ENCODE peak calls at places on chromosomes 13 and 19, in eight cellular contexts. P is tibial nerve; X is endodermal cell; J is fibroblast of lung; H is AG10803; B is CD8-positive, alpha-beta T cell; C is lower lobe of right lung; U is astrocyte of the spinal cord. M is an unnamed sample.

GRCh38 chr13:26473571-26474230 is 83.8 kb upstream of the WASF3 start:
- DNase-seq in P (no peak), X (peak), J (no peak), H (no peak), B (no peak), C (no peak), U (no peak), M (no peak)

GRCh38 chr13:98798849-98799645 is 46.6 kb upstream of the SLC15A1 start:
- DNase-seq in P (no peak), X (no peak), J (peak), H (peak), B (no peak), C (no peak), U (peak), M (peak)

GRCh38 chr13:25738797-25739196 is 313.0 kb downstream of the SHISA2 start:
- DNase-seq in P (no peak), X (no peak), J (no peak), H (no peak), B (no peak), C (no peak), U (no peak), M (no peak)

GRCh38 chr19:18946918-18947317 is 5.9 kb upstream of the HOMER3 start:
- DNase-seq in P (no peak), X (no peak), J (no peak), H (no peak), B (no peak), C (no peak), U (no peak), M (no peak)

GRCh38 chr19:47274891-47275865 is 493 bp downstream of the INAFM1 start:
- DNase-seq in P (no peak), X (peak), J (no peak), H (peak), B (no peak), C (peak), U (peak), M (no peak)

GRCh38 chr13:30290812-30291436 is 16.4 kb downstream of the KATNAL1 start:
- DNase-seq in P (no peak), X (no peak), J (peak), H (no peak), B (no peak), C (no peak), U (no peak), M (no peak)

GRCh38 chr13:112558696-112559418 is 29.1 kb downstream of the TUBGCP3 start:
- DNase-seq in P (no peak), X (no peak), J (no peak), H (no peak), B (no peak), C (no peak), U (no peak), M (no peak)

GRCh38 chr13:106114981-106115554 is 420.4 kb downstream of the EFNB2 start:
- DNase-seq in P (no peak), X (no peak), J (peak), H (peak), B (no peak), C (no peak), U (peak), M (peak)

GRCh38 chr13:98999635-98999952 is 21.7 kb upstream of the DOCK9 start:
- DNase-seq in P (no peak), X (peak), J (peak), H (no peak), B (no peak), C (no peak), U (no peak), M (peak)

GRCh38 chr13:99009987-99010551 is 32.2 kb upstream of the DOCK9 start:
- DNase-seq in P (no peak), X (no peak), J (no peak), H (no peak), B (no peak), C (no peak), U (no peak), M (no peak)

GRCh38 chr19:2962018-2962670 is 15.2 kb upstream of the TLE6 start:
- DNase-seq in P (no peak), X (peak), J (peak), H (peak), B (peak), C (no peak), U (peak), M (peak)

GRCh38 chr19:709965-710714 is 1.4 kb downstream of the PALM start:
- DNase-seq in P (peak), X (no peak), J (no peak), H (no peak), B (no peak), C (no peak), U (no peak), M (no peak)

GRCh38 chr19:34193439-34193838 is 21.1 kb downstream of the LSM14A start:
- DNase-seq in P (no peak), X (no peak), J (no peak), H (no peak), B (no peak), C (no peak), U (no peak), M (no peak)

GRCh38 chr13:54356849-54357248 is 1328.2 kb downstream of the OLFM4 start:
- DNase-seq in P (no peak), X (no peak), J (no peak), H (no peak), B (no peak), C (no peak), U (no peak), M (no peak)

GRCh38 chr19:38384209-38385027 is 3.4 kb downstream of the GGN start:
- DNase-seq in P (no peak), X (peak), J (peak), H (no peak), B (no peak), C (no peak), U (peak), M (peak)

GRCh38 chr19:9323919-9324583 is at the start of gene ZNF559:
- DNase-seq in P (peak), X (peak), J (peak), H (peak), B (peak), C (peak), U (peak), M (peak)
- TF ChIP-seq CTCF in P (peak), X (peak), J (peak), H (peak), B (peak), C (peak), U (peak), M (peak)

GRCh38 chr19:37304190-37304883 is 66.6 kb upstream of the ZNF527 start:
- DNase-seq in P (no peak), X (peak), J (peak), H (no peak), B (no peak), C (peak), U (no peak), M (no peak)
- H3K4me3 ChIP-seq in P (peak), X (peak), J (no peak), H (peak), B (no peak), C (peak), U (peak), M (peak)

GRCh38 chr19:32649751-32650150 is 25.2 kb downstream of the ANKRD27 start:
- DNase-seq in P (no peak), X (no peak), J (no peak), H (no peak), B (no peak), C (no peak), U (no peak), M (no peak)

GRCh38 chr19:32652893-32653625 is 21.9 kb downstream of the ANKRD27 start:
- DNase-seq in P (no peak), X (no peak), J (peak), H (peak), B (no peak), C (peak), U (peak), M (peak)

GRCh38 chr19:32653626-32653968 is 21.4 kb downstream of the ANKRD27 start:
- DNase-seq in P (no peak), X (no peak), J (no peak), H (no peak), B (no peak), C (no peak), U (no peak), M (no peak)

GRCh38 chr19:32650671-32651070 is 24.3 kb downstream of the ANKRD27 start:
- DNase-seq in P (no peak), X (no peak), J (no peak), H (no peak), B (no peak), C (no peak), U (no peak), M (no peak)

GRCh38 chr19:32651729-32652140 is 23.2 kb downstream of the ANKRD27 start:
- DNase-seq in P (no peak), X (peak), J (peak), H (no peak), B (no peak), C (no peak), U (peak), M (peak)
- TF ChIP-seq CTCF in P (no peak), X (peak), J (peak), H (no peak), B (no peak), C (no peak), U (peak), M (no peak)

GRCh38 chr19:10979950-10980349 is 19.1 kb downstream of the SMARCA4 start:
- DNase-seq in P (no peak), X (no peak), J (peak), H (no peak), B (peak), C (no peak), U (no peak), M (no peak)
- H3K4me3 ChIP-seq in P (no peak), X (no peak), J (no peak), H (no peak), B (no peak), C (no peak), U (no peak), M (no peak)

M was measured in foreskin fibroblast.